ENCODE peak calls at places on chromosomes 3 and 15, in five cellular contexts. One of them, this sample, is unnamed.

GRCh38 chr3:171351676-171352075 is 108.5 kb downstream of the TNIK start:
- DNase-seq in mucosa of descending colon: no peak
- DNase-seq in substantia nigra: no peak
- DNase-seq in fibroblast of the conjunctiva: peak; percentile 56
- DNase-seq in G401: peak; percentile 19
- DNase-seq in this sample: no peak

GRCh38 chr3:196920733-196921132 is 21.6 kb downstream of the NCBP2 start:
- DNase-seq in G401: no peak
- DNase-seq in substantia nigra: no peak
- DNase-seq in mucosa of descending colon: no peak
- DNase-seq in fibroblast of the conjunctiva: no peak
- DNase-seq in this sample: no peak

GRCh38 chr3:156160653-156161052 is 40.3 kb downstream of the KCNAB1 start:
- DNase-seq in substantia nigra: no peak
- DNase-seq in G401: no peak
- DNase-seq in mucosa of descending colon: no peak
- DNase-seq in fibroblast of the conjunctiva: no peak
- DNase-seq in this sample: no peak

GRCh38 chr15:38440353-38441129 is 13.4 kb upstream of the FAM98B start:
- DNase-seq in mucosa of descending colon: no peak
- DNase-seq in G401: peak; percentile 74
- DNase-seq in fibroblast of the conjunctiva: peak; percentile 36
- DNase-seq in substantia nigra: peak; percentile 7
- DNase-seq in this sample: peak; percentile 17

GRCh38 chr15:59741274-59741906 is 52.3 kb upstream of the BNIP2 start:
- DNase-seq in mucosa of descending colon: no peak
- DNase-seq in substantia nigra: no peak
- DNase-seq in G401: peak; percentile 52
- DNase-seq in fibroblast of the conjunctiva: peak; percentile 5
- DNase-seq in this sample: no peak

GRCh38 chr3:141575879-141576743 is 89.3 kb downstream of the RASA2 start:
- DNase-seq in mucosa of descending colon: no peak
- DNase-seq in fibroblast of the conjunctiva: peak; percentile 12
- DNase-seq in substantia nigra: no peak
- DNase-seq in G401: peak; percentile 28
- DNase-seq in this sample: peak; percentile 43

GRCh38 chr15:83436513-83437158 is 10.5 kb upstream of the SH3GL3 start:
- DNase-seq in mucosa of descending colon: no peak
- DNase-seq in fibroblast of the conjunctiva: peak; percentile 63
- DNase-seq in substantia nigra: no peak
- DNase-seq in G401: peak; percentile 26
- DNase-seq in this sample: no peak

GRCh38 chr15:69615756-69616155 is 163.1 kb downstream of the RPLP1 start:
- DNase-seq in fibroblast of the conjunctiva: no peak
- DNase-seq in substantia nigra: no peak
- DNase-seq in G401: no peak
- DNase-seq in mucosa of descending colon: no peak
- DNase-seq in this sample: no peak

GRCh38 chr3:28915711-28916481 is 365.0 kb upstream of the RBMS3 start:
- DNase-seq in G401: peak; percentile 16
- DNase-seq in substantia nigra: no peak
- DNase-seq in fibroblast of the conjunctiva: peak; percentile 22
- DNase-seq in mucosa of descending colon: no peak
- DNase-seq in this sample: no peak

GRCh38 chr3:37457392-37458065 is 283.1 kb upstream of the LRRFIP2 start:
- DNase-seq in substantia nigra: no peak
- DNase-seq in fibroblast of the conjunctiva: no peak
- DNase-seq in G401: no peak
- DNase-seq in mucosa of descending colon: no peak
- DNase-seq in this sample: no peak

GRCh38 chr3:50658831-50659230 is 15.9 kb upstream of the DOCK3 start:
- DNase-seq in substantia nigra: no peak
- DNase-seq in G401: no peak
- DNase-seq in fibroblast of the conjunctiva: no peak
- DNase-seq in mucosa of descending colon: no peak
- DNase-seq in this sample: no peak

GRCh38 chr3:53144446-53144845 is 14.2 kb upstream of the RFT1 start:
- DNase-seq in mucosa of descending colon: peak; percentile 50
- DNase-seq in G401: no peak
- DNase-seq in substantia nigra: no peak
- DNase-seq in fibroblast of the conjunctiva: no peak
- DNase-seq in this sample: no peak

GRCh38 chr3:11290743-11291680 is 18.8 kb downstream of the ATG7 start:
- DNase-seq in fibroblast of the conjunctiva: no peak
- DNase-seq in substantia nigra: no peak
- DNase-seq in mucosa of descending colon: no peak
- DNase-seq in G401: no peak
- DNase-seq in this sample: no peak

GRCh38 chr3:180048840-180049239 is 12.1 kb upstream of the PEX5L start:
- DNase-seq in substantia nigra: no peak
- DNase-seq in mucosa of descending colon: no peak
- DNase-seq in fibroblast of the conjunctiva: no peak
- DNase-seq in G401: no peak
- DNase-seq in this sample: no peak

GRCh38 chr15:78007211-78007956 is 70.1 kb downstream of the TBC1D2B start:
- DNase-seq in substantia nigra: no peak
- DNase-seq in G401: no peak
- DNase-seq in mucosa of descending colon: no peak
- DNase-seq in fibroblast of the conjunctiva: no peak
- DNase-seq in this sample: no peak

GRCh38 chr3:385151-385550 is 188.6 kb downstream of the CHL1 start:
- DNase-seq in substantia nigra: no peak
- DNase-seq in G401: no peak
- DNase-seq in mucosa of descending colon: no peak
- DNase-seq in fibroblast of the conjunctiva: peak; percentile 70
- DNase-seq in this sample: no peak

GRCh38 chr3:134059680-134060560 is 30.2 kb upstream of the SLCO2A1 start:
- DNase-seq in G401: no peak
- DNase-seq in substantia nigra: no peak
- DNase-seq in mucosa of descending colon: no peak
- DNase-seq in fibroblast of the conjunctiva: no peak
- DNase-seq in this sample: no peak

GRCh38 chr3:32184187-32184730 is 54.2 kb upstream of the CMTM8 start:
- DNase-seq in G401: no peak
- DNase-seq in mucosa of descending colon: no peak
- DNase-seq in substantia nigra: no peak
- DNase-seq in fibroblast of the conjunctiva: no peak
- DNase-seq in this sample: no peak

GRCh38 chr15:54347082-54347827 is 369.0 kb downstream of the UNC13C start:
- DNase-seq in substantia nigra: no peak
- DNase-seq in G401: no peak
- DNase-seq in fibroblast of the conjunctiva: no peak
- DNase-seq in mucosa of descending colon: no peak
- DNase-seq in this sample: no peak

GRCh38 chr15:67863442-67863987 is 23.7 kb upstream of the RNU6-1 start:
- DNase-seq in substantia nigra: peak; percentile 61
- DNase-seq in fibroblast of the conjunctiva: peak; percentile 46
- DNase-seq in G401: peak; percentile 77
- DNase-seq in mucosa of descending colon: peak; percentile 85
- DNase-seq in this sample: peak; percentile 64

GRCh38 chr3:119205209-119205608 is 31.8 kb downstream of the UPK1B start:
- DNase-seq in fibroblast of the conjunctiva: no peak
- DNase-seq in G401: no peak
- DNase-seq in substantia nigra: no peak
- DNase-seq in mucosa of descending colon: no peak
- DNase-seq in this sample: no peak

GRCh38 chr15:76898102-76898501 is 7.0 kb downstream of the SCAPER start:
- DNase-seq in mucosa of descending colon: no peak
- DNase-seq in fibroblast of the conjunctiva: no peak
- DNase-seq in G401: no peak
- DNase-seq in substantia nigra: no peak
- DNase-seq in this sample: no peak

GRCh38 chr3:48859188-48859587 is 11.5 kb upstream of the PRKAR2A start:
- DNase-seq in fibroblast of the conjunctiva: no peak
- DNase-seq in mucosa of descending colon: no peak
- DNase-seq in substantia nigra: no peak
- DNase-seq in G401: no peak
- DNase-seq in this sample: no peak

GRCh38 chr3:128466840-128467541 is at the start of gene DNAJB8:
- DNase-seq in mucosa of descending colon: no peak
- DNase-seq in substantia nigra: no peak
- DNase-seq in G401: no peak
- DNase-seq in fibroblast of the conjunctiva: no peak
- DNase-seq in this sample: no peak

GRCh38 chr3:33758874-33759273 is 39.6 kb upstream of the PDCD6IP start:
- DNase-seq in mucosa of descending colon: no peak
- DNase-seq in substantia nigra: no peak
- DNase-seq in G401: no peak
- DNase-seq in fibroblast of the conjunctiva: no peak
- DNase-seq in this sample: no peak

GRCh38 chr15:89767411-89767915 is 8.7 kb upstream of the MESP2 start:
- DNase-seq in G401: no peak
- DNase-seq in fibroblast of the conjunctiva: no peak
- DNase-seq in mucosa of descending colon: peak; percentile 51
- DNase-seq in substantia nigra: no peak
- DNase-seq in this sample: no peak

GRCh38 chr3:135056084-135056730 is 261.1 kb downstream of the EPHB1 start:
- DNase-seq in fibroblast of the conjunctiva: no peak
- DNase-seq in G401: no peak
- DNase-seq in substantia nigra: no peak
- DNase-seq in mucosa of descending colon: no peak
- DNase-seq in this sample: no peak

This sample was measured in hippocampal formation.